ENCODE peak calls at places on chromosome 14, in five cellular contexts. H is colonic mucosa, Q is Peyer's patch, D is left ventricle myocardium inferior, K is thoracic aorta. J is an unnamed sample.

GRCh38 chr14:75667099-75667498 is 6.1 kb downstream of the TTLL5 start:
- DNase-seq in K (no peak), H (no peak), D (no peak), Q (no peak), J (no peak)

GRCh38 chr14:56794557-56795283 is 15.6 kb downstream of the OTX2 start:
- DNase-seq in K (no peak), Q (no peak), D (no peak), H (no peak), J (no peak)

GRCh38 chr14:67263499-67264149 is 22.4 kb downstream of the PALS1 start:
- DNase-seq in Q (no peak), K (no peak), D (no peak), H (no peak), J (no peak)

GRCh38 chr14:93759781-93760307 is 28.4 kb downstream of the PRIMA1 start:
- DNase-seq in Q (no peak), D (peak; percentile 68), H (peak; percentile 23), K (peak; percentile 21), J (peak; percentile 43)

GRCh38 chr14:67068246-67068645 is 121.0 kb upstream of the GARIN2 start:
- DNase-seq in H (no peak), K (no peak), D (no peak), Q (no peak), J (no peak)

GRCh38 chr14:52023518-52023917 is 34.2 kb downstream of the RTRAF start:
- DNase-seq in D (no peak), H (no peak), Q (no peak), K (no peak), J (no peak)

GRCh38 chr14:76867536-76868452 is 41.6 kb downstream of the LRRC74A start:
- DNase-seq in Q (peak; percentile 65), H (no peak), D (peak; percentile 48), K (no peak), J (no peak)

GRCh38 chr14:50347521-50347920 is 35.4 kb downstream of the DMAC2L start:
- DNase-seq in H (no peak), K (no peak), Q (no peak), D (no peak), J (no peak)

GRCh38 chr14:99141236-99141635 is 130.8 kb downstream of the BCL11B start:
- DNase-seq in K (no peak), D (no peak), H (no peak), Q (peak; percentile 8), J (no peak)

GRCh38 chr14:103861413-103862392 is 14.3 kb upstream of the PPP1R13B start:
- DNase-seq in H (peak; percentile 15), K (no peak), D (peak; percentile 68), Q (no peak), J (peak; percentile 93)

GRCh38 chr14:71482701-71483100 is 449.5 kb upstream of the RGS6 start:
- DNase-seq in Q (no peak), D (no peak), K (no peak), H (no peak), J (no peak)

GRCh38 chr14:74973003-74973614 is 17.7 kb upstream of the PGF start:
- DNase-seq in H (no peak), K (no peak), D (peak; percentile 78), Q (peak; percentile 72), J (no peak)

GRCh38 chr14:54200726-54201125 is 196.1 kb upstream of the CDKN3 start:
- DNase-seq in Q (no peak), K (no peak), H (no peak), D (no peak), J (no peak)

GRCh38 chr14:22492601-22493000 is 96.4 kb downstream of the DAD1 start:
- DNase-seq in Q (peak; percentile 61), K (no peak), D (no peak), H (no peak), J (peak; percentile 39)

GRCh38 chr14:105021656-105022275 is 883 bp upstream of the CDCA4 start:
- DNase-seq in Q (peak; percentile 70), K (no peak), D (no peak), H (peak; percentile 66), J (peak; percentile 65)
- TF ChIP-seq CTCF in Q (no peak), K (no peak), D (no peak), H (no peak), J (no peak)

DNA sequence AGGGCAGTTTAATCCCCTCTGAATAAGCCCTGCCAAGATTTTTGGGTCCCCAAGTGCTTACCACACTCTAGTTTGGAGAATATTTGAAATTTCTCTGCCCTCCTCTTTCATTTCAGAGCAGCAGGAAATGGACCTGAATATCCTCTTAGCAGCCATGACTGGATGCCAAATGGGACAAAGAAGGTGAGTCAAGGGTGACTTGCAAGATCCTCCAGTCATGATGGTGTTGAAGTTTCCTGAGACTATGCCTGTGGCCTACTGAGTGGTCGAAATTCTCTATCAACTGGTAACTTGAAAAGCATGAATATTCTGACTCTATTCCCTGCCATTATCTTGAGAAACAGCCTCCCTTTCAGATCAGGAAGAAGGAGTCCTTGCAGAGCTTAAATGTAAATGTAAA is 1674.7 kb upstream of the SEL1L start:
- DNase-seq in D (no peak), H (no peak), K (no peak), Q (no peak), J (no peak)
- H3K27ac ChIP-seq in D (no peak overlapping the region), H (no peak overlapping the region), K (no peak overlapping the region), Q (no peak overlapping the region), J (no peak overlapping the region)

GRCh38 chr14:37615582-37616289 is 20.3 kb downstream of the TTC6 start:
- DNase-seq in H (no peak), K (no peak), D (no peak), Q (no peak), J (no peak)

GRCh38 chr14:37608649-37609048 is 13.2 kb downstream of the TTC6 start:
- DNase-seq in Q (no peak), D (no peak), H (no peak), K (no peak), J (no peak)

GRCh38 chr14:37616853-37617252 is 21.4 kb downstream of the TTC6 start:
- DNase-seq in D (no peak), K (no peak), H (no peak), Q (no peak), J (no peak)

GRCh38 chr14:37610945-37611523 is 15.6 kb downstream of the TTC6 start:
- DNase-seq in K (no peak), H (no peak), Q (no peak), D (no peak), J (no peak)
- H3K4me3 ChIP-seq in K (no peak overlapping the region), H (no peak overlapping the region), Q (no peak overlapping the region), D (no peak overlapping the region), J (peak overlapping the region; percentile 16)

DNA sequence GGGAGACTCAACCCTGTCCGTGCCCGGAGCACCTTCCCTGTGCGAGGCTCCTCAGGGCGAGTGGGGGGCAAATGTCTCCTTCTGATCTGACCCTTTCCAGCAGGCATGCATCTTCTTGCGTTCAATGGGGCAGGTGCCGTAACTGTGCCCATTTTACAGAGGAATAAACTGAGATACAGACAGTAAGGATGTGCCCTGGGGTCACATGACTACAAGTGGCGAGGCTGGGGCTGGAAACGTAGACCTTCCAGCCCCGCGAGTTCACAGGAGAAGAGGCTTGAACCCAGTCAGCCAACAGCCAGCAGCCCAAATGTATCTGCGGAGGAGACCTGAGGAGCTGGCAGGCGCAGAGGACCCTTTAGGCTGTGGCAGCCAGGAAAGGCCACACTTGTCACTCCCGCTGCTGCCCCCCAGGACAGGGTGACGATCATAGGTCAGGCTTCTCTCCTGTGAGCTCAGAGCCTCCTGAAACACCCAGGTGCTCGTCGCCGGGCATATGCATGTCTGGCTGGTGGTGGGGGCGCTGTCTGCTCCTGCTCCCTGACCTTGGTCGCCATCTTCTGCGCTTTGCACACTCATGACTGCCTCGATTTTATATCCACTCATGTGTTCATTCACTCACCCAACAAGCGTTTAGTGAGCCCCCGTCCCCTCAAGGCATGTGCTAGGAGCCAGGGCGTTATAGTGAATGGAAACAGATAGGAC is 41.7 kb downstream of the CCDC88C start:
- DNase-seq in K (no peak), Q (no peak), D (no peak), H (no peak), J (no peak)
- TF ChIP-seq CTCF in K (no peak), Q (no peak), D (no peak), H (no peak), J (no peak)

DNA sequence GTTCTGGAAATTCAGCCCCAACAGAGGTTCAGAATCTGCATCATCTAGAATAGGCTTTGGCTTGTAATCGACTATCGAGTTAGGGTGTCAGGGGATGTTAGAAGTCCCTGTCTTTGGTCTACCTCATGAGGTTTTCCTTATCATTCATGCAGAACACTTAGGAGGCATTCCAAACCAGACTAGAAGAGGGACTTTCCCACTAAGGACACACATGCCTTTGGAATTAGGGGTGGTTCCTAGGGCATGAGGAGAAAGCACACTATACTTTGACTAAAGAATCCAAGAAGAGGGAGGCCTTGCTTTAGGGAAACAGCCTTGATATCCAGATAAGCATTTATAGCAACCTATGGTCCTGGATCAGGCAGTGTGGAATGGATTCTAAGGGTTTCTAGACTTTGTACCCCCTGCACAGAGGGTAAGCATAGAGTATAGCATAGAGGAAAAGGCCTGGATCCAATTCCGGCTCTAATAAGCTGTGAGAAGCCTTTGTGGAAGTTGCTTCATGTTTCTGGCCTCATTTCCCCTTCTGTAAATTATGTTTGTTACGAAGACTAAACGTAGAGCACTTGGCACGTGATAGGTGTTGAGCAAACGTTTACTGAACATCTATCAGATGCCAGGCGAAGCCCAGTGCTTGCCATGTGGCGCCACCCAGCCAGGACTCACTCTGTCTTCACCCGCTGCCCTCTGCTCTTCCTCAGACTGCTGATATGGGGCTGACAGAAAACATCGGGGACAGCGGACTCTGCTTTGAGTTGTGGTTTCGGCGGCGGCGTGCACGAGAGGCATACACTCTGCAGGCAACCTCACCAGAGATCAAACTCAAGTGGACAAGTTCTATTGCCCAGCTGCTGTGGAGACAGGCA is 13.2 kb downstream of the ZNF219 start:
- DNase-seq in H (no peak), K (no peak), D (no peak), Q (no peak), J (no peak)
- H3K27ac ChIP-seq in H (no peak overlapping the region), K (no peak overlapping the region), D (peak overlapping the region; percentile 58), Q (no peak overlapping the region), J (no peak overlapping the region)

DNA sequence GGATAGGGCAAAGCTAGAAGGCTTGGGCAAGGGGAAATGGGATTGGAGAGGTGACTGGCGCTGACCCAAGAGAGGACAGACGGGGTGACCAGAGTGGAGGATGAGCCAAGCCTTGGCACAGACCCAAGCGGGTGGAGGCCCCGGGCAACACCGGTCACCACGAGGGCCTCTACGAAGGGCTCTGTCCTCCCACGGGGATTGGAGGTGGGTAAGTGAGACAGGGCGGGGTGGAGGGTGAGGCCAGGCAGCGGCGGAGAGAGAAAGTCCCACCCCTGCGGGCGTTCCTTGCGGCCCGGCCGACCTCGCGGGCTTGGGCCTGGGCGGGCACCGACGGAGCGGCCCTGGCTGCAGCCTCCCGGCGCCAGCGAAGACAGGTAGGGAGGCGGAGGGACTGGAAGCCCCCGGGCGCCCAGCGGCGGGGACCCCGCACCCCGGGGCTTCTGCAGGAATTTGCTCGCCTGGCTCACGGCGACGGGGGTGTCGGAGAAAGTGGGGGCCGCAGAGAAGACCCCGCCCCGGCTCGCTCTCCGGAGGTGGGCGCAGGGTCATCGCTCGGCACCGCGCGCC is at the start of gene PAPLN:
- DNase-seq in K (no peak), Q (peak; percentile 73), D (no peak), H (peak; percentile 65), J (no peak)
- H3K4me3 ChIP-seq in K (peak within 1 kb of the TSS; percentile 74), Q (peak within 1 kb of the TSS; percentile 41), D (peak within 1 kb of the TSS; percentile 70), H (peak within 1 kb of the TSS; percentile 32), J (peak within 1 kb of the TSS; percentile 64)

DNA sequence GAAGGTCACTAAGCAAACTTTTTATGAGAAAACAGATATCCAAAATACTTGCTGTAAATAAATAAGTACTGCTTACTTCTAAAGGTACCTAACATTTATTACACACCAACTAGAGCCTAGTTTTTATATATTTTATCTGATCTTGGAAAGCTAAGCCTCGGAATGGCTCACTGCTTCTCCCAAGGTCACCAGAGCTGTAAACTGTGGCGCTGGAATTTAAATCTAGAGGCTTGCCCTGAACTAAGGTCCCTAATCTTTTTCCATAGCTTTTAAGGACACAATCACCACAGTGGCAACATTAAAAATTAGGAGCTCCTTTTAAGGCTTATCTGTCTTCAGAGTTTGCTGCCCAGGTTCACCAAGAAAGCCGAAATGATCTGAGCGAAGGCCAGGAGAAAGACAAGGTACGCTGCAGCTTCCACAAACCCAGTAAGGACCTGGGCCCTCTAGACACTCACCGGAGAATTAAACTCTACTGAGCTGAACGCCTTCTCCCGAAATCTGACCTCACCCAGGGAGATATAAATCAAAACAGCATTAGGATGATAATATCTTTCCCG is 613 bp downstream of the CCNB1IP1 start:
- DNase-seq in D (no peak), Q (no peak), K (no peak), H (peak; percentile 36), J (peak; percentile 31)
- TF ChIP-seq CTCF in D (no peak), Q (no peak), K (no peak), H (no peak), J (no peak)